ENCODE peak calls at places on chromosomes 12 and 14, in four cellular contexts. One of them, this sample, is unnamed. For H3K36me3 and H3K4me1, the result is how much of the 10 kb centered on the place peaks cover.

GRCh38 chr12:66235626-66236281 is 46.7 kb downstream of the IRAK3 start:
- DNase-seq in astrocyte: no peak
- DNase-seq in K562: no peak
- DNase-seq in GM23248: peak
- DNase-seq in this sample: no peak

GRCh38 chr14:64968651-64969050 is 3.5 kb downstream of the RAB15 start:
- DNase-seq in astrocyte: no peak
- DNase-seq in K562: no peak
- DNase-seq in GM23248: no peak
- DNase-seq in this sample: no peak

GRCh38 chr12:85309180-85309579 is 29.2 kb downstream of the ALX1 start:
- DNase-seq in GM23248: no peak
- DNase-seq in astrocyte: no peak
- DNase-seq in K562: no peak
- DNase-seq in this sample: no peak

GRCh38 chr12:34625116-34625515 is 602.8 kb downstream of the ALG10 start:
- DNase-seq in K562: peak
- DNase-seq in astrocyte: no peak
- DNase-seq in GM23248: peak
- DNase-seq in this sample: no peak

GRCh38 chr14:95389471-95390011 is 69.8 kb upstream of the CLMN start:
- DNase-seq in astrocyte: no peak
- DNase-seq in K562: no peak
- DNase-seq in GM23248: peak
- DNase-seq in this sample: no peak

GRCh38 chr14:56490379-56490778 is 89.2 kb upstream of the TMEM260 start:
- DNase-seq in K562: peak
- DNase-seq in astrocyte: peak
- DNase-seq in GM23248: peak
- DNase-seq in this sample: no peak

GRCh38 chr12:54413284-54414190 is 5.5 kb downstream of the ITGA5 start:
- DNase-seq in GM23248: peak
- DNase-seq in astrocyte: peak
- DNase-seq in K562: no peak
- DNase-seq in this sample: peak

GRCh38 chr12:127655691-127656090 is 611.3 kb upstream of the TMEM132C start:
- DNase-seq in GM23248: peak
- DNase-seq in astrocyte: peak
- DNase-seq in K562: no peak
- DNase-seq in this sample: no peak

GRCh38 chr12:113302925-113303640 is 31.8 kb downstream of the SLC8B1 start:
- DNase-seq in astrocyte: no peak
- DNase-seq in GM23248: no peak
- DNase-seq in K562: peak
- DNase-seq in this sample: peak

GRCh38 chr14:98593361-98593761 is 678.6 kb downstream of the BCL11B start:
- DNase-seq in astrocyte: no peak
- DNase-seq in GM23248: no peak
- DNase-seq in K562: no peak
- DNase-seq in this sample: no peak

GRCh38 chr14:102930138-102930752 is 7.8 kb downstream of the AMN start:
- DNase-seq in astrocyte: no peak
- DNase-seq in K562: no peak
- DNase-seq in GM23248: peak
- DNase-seq in this sample: no peak

GRCh38 chr14:102927346-102927877 is 4.9 kb downstream of the AMN start:
- DNase-seq in K562: no peak
- DNase-seq in GM23248: no peak
- DNase-seq in astrocyte: no peak
- DNase-seq in this sample: no peak

GRCh38 chr14:102927878-102928411 is 5.5 kb downstream of the AMN start:
- DNase-seq in GM23248: peak
- DNase-seq in K562: no peak
- DNase-seq in astrocyte: no peak
- DNase-seq in this sample: no peak

GRCh38 chr14:102929349-102930137 is 7.1 kb downstream of the AMN start:
- DNase-seq in astrocyte: no peak
- DNase-seq in K562: no peak
- DNase-seq in GM23248: peak
- DNase-seq in this sample: no peak

DNA sequence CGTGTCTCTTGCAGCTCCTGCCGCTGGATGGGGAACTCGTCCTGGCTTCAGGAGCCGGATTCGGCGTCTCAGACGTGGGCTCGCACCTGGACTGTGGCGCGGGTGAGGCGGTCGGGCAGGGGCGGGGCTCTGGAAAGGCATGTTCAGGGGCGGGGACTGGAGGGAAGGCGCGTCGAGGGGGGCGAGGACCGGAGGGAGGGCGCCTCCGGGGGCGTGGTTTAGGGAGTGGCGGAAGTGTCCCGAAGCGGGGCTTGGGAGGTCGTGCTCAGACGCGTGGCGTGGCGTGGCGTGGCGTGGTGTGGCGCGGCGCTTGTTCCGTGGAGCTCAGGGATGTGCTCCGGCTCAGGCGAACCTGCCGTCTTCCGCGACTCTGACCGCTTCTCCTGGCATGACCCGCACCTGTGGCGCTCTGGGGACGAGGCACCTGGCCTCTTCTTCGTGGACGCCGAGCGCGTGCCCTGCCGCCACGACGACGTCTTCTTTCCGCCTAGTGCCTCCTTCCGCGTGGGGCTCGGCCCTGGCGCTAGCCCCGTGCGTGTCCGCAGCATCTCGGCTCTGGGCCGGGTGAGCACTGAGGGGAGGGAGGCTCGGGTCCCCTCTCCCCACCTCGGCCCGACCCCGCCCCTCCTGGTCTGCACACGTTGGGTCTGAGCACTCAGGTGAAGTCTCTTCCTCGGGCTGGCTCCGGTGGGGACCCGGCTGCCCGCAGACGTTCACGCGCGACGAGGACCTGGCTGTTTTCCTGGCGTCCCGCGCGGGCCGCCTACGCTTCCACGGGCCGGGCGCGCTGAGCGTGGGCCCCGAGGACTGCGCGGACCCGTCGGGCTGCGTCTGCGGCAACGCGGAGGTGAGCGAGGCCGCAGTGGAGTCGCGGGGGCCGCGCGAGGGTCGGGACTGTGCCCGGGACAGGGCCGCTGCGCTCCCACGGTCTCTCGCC is 6.2 kb downstream of the AMN start:
- DNase-seq in GM23248: peak
- DNase-seq in K562: no peak
- DNase-seq in astrocyte: peak
- DNase-seq in this sample: peak
- TF ChIP-seq EZH2 in GM23248: peak
- TF ChIP-seq EZH2 in K562: no peak
- TF ChIP-seq EZH2 in astrocyte: peak
- TF ChIP-seq EZH2 in this sample: no peak

GRCh38 chr14:105143451-105144230 is 24.9 kb downstream of the JAG2 start:
- DNase-seq in astrocyte: no peak
- DNase-seq in GM23248: no peak
- DNase-seq in K562: no peak
- DNase-seq in this sample: no peak
- H3K36me3 ChIP-seq in astrocyte: under half
- H3K36me3 ChIP-seq in GM23248: under half
- H3K36me3 ChIP-seq in K562: under half
- H3K36me3 ChIP-seq in this sample: under half

DNA sequence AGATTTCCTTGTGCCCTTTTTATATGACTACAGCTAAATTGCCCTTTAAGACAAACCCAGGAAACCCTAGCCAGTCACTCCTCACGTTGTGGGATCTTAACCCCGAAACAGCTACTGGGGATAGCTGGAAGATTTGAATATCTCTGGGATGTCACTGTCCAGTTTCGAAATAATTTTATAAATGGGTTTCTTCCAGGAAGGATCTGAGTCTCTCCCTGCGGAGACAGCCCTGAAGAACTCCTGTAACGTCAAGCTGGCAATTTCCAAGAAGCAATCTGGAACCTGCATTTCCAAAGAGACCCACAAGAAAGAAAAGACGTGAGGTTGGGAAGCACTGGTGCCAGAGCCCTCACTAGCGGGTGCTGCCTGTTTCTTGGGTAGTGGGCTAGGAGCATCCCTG is 20.9 kb downstream of the PROX2 start:
- DNase-seq in GM23248: no peak
- DNase-seq in K562: no peak
- DNase-seq in astrocyte: no peak
- DNase-seq in this sample: no peak
- H3K4me1 ChIP-seq in GM23248: under half
- H3K4me1 ChIP-seq in K562: under half
- H3K4me1 ChIP-seq in astrocyte: under half
- H3K4me1 ChIP-seq in this sample: under half

GRCh38 chr14:33933386-33933934 is 17.4 kb downstream of the EGLN3 start:
- DNase-seq in K562: no peak
- DNase-seq in GM23248: no peak
- DNase-seq in astrocyte: no peak
- DNase-seq in this sample: no peak
- TF ChIP-seq EZH2 in K562: no peak
- TF ChIP-seq EZH2 in GM23248: no peak
- TF ChIP-seq EZH2 in astrocyte: no peak
- TF ChIP-seq EZH2 in this sample: no peak

DNA sequence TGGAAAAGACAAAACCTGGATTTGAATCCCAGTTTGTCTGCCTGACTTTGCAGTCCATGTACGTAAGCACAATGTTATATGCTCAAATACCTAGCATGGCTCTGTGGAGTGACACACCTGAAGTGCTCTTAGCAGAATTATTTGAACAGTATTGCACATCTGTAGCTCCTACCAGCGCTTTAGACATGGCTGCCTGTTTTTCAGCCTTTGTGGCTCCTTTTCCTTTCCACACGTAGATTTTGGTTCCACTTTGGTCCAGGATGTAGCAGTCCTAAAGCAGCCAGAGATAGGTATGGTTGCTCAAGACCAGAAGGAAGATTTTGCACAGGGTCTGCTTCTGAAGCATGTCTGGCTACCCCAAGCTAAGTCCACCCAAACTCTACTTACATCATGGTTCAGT is 9.1 kb downstream of the AVIL start:
- DNase-seq in GM23248: no peak
- DNase-seq in K562: no peak
- DNase-seq in astrocyte: no peak
- DNase-seq in this sample: no peak
- H3K36me3 ChIP-seq in GM23248: under half
- H3K36me3 ChIP-seq in K562: under half
- H3K36me3 ChIP-seq in astrocyte: under half
- H3K36me3 ChIP-seq in this sample: under half

GRCh38 chr14:93041830-93042229 is 73.9 kb downstream of the ITPK1 start:
- DNase-seq in GM23248: no peak
- DNase-seq in K562: no peak
- DNase-seq in astrocyte: no peak
- DNase-seq in this sample: no peak

GRCh38 chr14:93037354-93037753 is 78.4 kb downstream of the ITPK1 start:
- DNase-seq in K562: no peak
- DNase-seq in GM23248: no peak
- DNase-seq in astrocyte: no peak
- DNase-seq in this sample: no peak

GRCh38 chr14:93040443-93040842 is 75.3 kb downstream of the ITPK1 start:
- DNase-seq in astrocyte: no peak
- DNase-seq in K562: no peak
- DNase-seq in GM23248: no peak
- DNase-seq in this sample: no peak

GRCh38 chr14:93041002-93041401 is 74.7 kb downstream of the ITPK1 start:
- DNase-seq in astrocyte: no peak
- DNase-seq in K562: no peak
- DNase-seq in GM23248: no peak
- DNase-seq in this sample: no peak

GRCh38 chr14:93039649-93040315 is 75.9 kb downstream of the ITPK1 start:
- DNase-seq in GM23248: no peak
- DNase-seq in K562: no peak
- DNase-seq in astrocyte: no peak
- DNase-seq in this sample: no peak
- H3K4me1 ChIP-seq in GM23248: half or more
- H3K4me1 ChIP-seq in K562: under half
- H3K4me1 ChIP-seq in astrocyte: under half
- H3K4me1 ChIP-seq in this sample: under half

This sample was measured in DND-41.